ENCODE peak calls at places on chromosome 6, in nine cellular contexts. A, E, K, V, U, G, B, C and Q are unnamed samples.
A peak's percentile ranks its signal among the peaks of the same experiment; 100 is the strongest.

GRCh38 chr6:170596426-170596825 is 12.0 kb upstream of the PDCD2 start:
- DNase-seq in A (no peak), E (no peak), K (no peak), V (no peak), U (no peak), G (no peak), B (no peak), C (no peak), Q (no peak)

GRCh38 chr6:13883966-13884365 is 40.8 kb upstream of the RNF182 start:
- DNase-seq in A (no peak), E (no peak), K (no peak), V (no peak), U (no peak), G (no peak), B (no peak), C (no peak), Q (no peak)

GRCh38 chr6:105051941-105052471 is 95.1 kb downstream of the LIN28B start:
- DNase-seq in A (no peak), E (no peak), K (no peak), V (peak; percentile 56), U (no peak), G (no peak), B (peak; percentile 26), C (peak; percentile 50), Q (no peak)

GRCh38 chr6:3915076-3915791 is 66.1 kb downstream of the FAM50B start:
- DNase-seq in A (no peak), E (no peak), K (no peak), V (no peak), U (no peak), G (no peak), B (no peak), C (no peak), Q (no peak)

GRCh38 chr6:10403385-10404106 is 11.3 kb downstream of the TFAP2A start:
- DNase-seq in A (no peak), E (peak; percentile 6), K (no peak), V (peak; percentile 56), U (peak; percentile 67), G (peak; percentile 36), B (peak; percentile 92), C (peak; percentile 77), Q (no peak)

GRCh38 chr6:3669916-3670315 is 81.6 kb downstream of the PXDC1 start:
- DNase-seq in A (no peak), E (no peak), K (no peak), V (no peak), U (no peak), G (no peak), B (no peak), C (no peak), Q (no peak)

GRCh38 chr6:127302728-127303675 is 36.3 kb downstream of the RNF146 start:
- DNase-seq in A (no peak), E (peak; percentile 42), K (peak; percentile 45), V (peak; percentile 50), U (no peak), G (peak; percentile 65), B (peak; percentile 72), C (peak; percentile 72), Q (peak; percentile 16)

GRCh38 chr6:121826156-121826810 is 390.8 kb downstream of the GJA1 start:
- DNase-seq in A (no peak), E (no peak), K (no peak), V (peak; percentile 65), U (peak; percentile 51), G (peak; percentile 72), B (peak; percentile 95), C (peak; percentile 94), Q (no peak)

GRCh38 chr6:90940812-90941481 is 354.1 kb upstream of the MAP3K7 start:
- DNase-seq in A (no peak), E (peak; percentile 46), K (peak; percentile 67), V (peak; percentile 71), U (peak; percentile 5), G (peak; percentile 80), B (peak; percentile 61), C (peak; percentile 78), Q (no peak)

GRCh38 chr6:104473021-104473429 is 386.7 kb downstream of the HACE1 start:
- DNase-seq in A (no peak), E (no peak), K (no peak), V (no peak), U (no peak), G (no peak), B (no peak), C (no peak), Q (no peak)

GRCh38 chr6:3186974-3187382 is 29.6 kb upstream of the TUBB2A start:
- DNase-seq in A (no peak), E (no peak), K (no peak), V (no peak), U (no peak), G (no peak), B (no peak), C (no peak), Q (no peak)

GRCh38 chr6:6970851-6971250 is 136.9 kb upstream of the RREB1 start:
- DNase-seq in A (no peak), E (no peak), K (no peak), V (no peak), U (no peak), G (no peak), B (no peak), C (no peak), Q (no peak)

GRCh38 chr6:10429638-10430427 is 15.0 kb upstream of the TFAP2A start:
- DNase-seq in A (no peak), E (no peak), K (peak; percentile 63), V (peak; percentile 56), U (no peak), G (peak; percentile 58), B (peak; percentile 78), C (peak; percentile 66), Q (no peak)

GRCh38 chr6:168007592-168008338 is 10.3 kb downstream of the KIF25 start:
- DNase-seq in A (no peak), E (no peak), K (no peak), V (peak; percentile 100), U (peak; percentile 98), G (peak; percentile 99), B (peak; percentile 99), C (peak; percentile 99), Q (no peak)

GRCh38 chr6:124960757-124961467 is 1.3 kb upstream of the RNF217 start:
- DNase-seq in A (no peak), E (no peak), K (no peak), V (peak; percentile 32), U (no peak), G (no peak), B (peak; percentile 37), C (peak; percentile 19), Q (no peak)

GRCh38 chr6:7559196-7559595 is 17.7 kb downstream of the DSP start:
- DNase-seq in A (no peak), E (no peak), K (no peak), V (no peak), U (no peak), G (no peak), B (no peak), C (no peak), Q (no peak)

GRCh38 chr6:163943647-163944395 is 529.3 kb downstream of the QKI start:
- DNase-seq in A (peak; percentile 37), E (no peak), K (no peak), V (no peak), U (no peak), G (peak; percentile 48), B (no peak), C (peak; percentile 30), Q (peak; percentile 52)

GRCh38 chr6:124780621-124781020 is 181.6 kb upstream of the RNF217 start:
- DNase-seq in A (no peak), E (no peak), K (no peak), V (no peak), U (no peak), G (no peak), B (no peak), C (no peak), Q (no peak)

DNA sequence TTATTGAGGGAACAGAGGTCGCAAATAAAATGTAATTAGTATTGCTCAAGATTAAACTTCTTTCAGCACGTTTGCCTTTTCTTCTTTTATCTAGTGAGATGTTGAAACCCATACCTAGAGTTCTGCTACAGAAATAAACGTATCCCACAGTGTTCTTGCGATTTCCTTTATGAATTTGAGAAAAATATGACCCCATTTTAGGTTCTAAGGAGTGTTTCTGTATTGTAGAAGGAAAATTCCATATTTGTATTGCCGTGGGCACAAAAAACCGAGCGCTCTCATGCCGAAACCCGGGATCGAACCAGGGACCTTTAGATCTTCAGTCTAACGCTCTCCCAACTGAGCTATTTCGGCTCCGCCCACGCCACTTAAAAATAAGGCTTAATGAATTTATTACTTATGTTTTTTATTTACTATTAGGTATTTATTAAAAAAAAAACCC is 23.7 kb downstream of the ZNF311 start:
- DNase-seq in A (peak; percentile 53), E (no peak), K (no peak), V (peak; percentile 78), U (no peak), G (peak; percentile 80), B (peak; percentile 86), C (peak; percentile 80), Q (peak; percentile 74)
- TF ChIP-seq CTCF in A (no peak), E (no peak), K (no peak), V (no peak), U (no peak), G (no peak), B (no peak), C (no peak), Q (no peak)

GRCh38 chr6:140921366-140922226 is 1211.1 kb upstream of the GJE1 start:
- DNase-seq in A (no peak), E (peak; percentile 8), K (peak; percentile 19), V (peak; percentile 82), U (peak; percentile 52), G (peak; percentile 89), B (peak; percentile 87), C (peak; percentile 88), Q (peak; percentile 27)
- TF ChIP-seq CTCF in A (peak; percentile 69), E (peak; percentile 24), K (peak; percentile 39), V (peak; percentile 88), U (peak; percentile 65), G (peak; percentile 80), B (peak; percentile 83), C (peak; percentile 93), Q (no peak)

DNA sequence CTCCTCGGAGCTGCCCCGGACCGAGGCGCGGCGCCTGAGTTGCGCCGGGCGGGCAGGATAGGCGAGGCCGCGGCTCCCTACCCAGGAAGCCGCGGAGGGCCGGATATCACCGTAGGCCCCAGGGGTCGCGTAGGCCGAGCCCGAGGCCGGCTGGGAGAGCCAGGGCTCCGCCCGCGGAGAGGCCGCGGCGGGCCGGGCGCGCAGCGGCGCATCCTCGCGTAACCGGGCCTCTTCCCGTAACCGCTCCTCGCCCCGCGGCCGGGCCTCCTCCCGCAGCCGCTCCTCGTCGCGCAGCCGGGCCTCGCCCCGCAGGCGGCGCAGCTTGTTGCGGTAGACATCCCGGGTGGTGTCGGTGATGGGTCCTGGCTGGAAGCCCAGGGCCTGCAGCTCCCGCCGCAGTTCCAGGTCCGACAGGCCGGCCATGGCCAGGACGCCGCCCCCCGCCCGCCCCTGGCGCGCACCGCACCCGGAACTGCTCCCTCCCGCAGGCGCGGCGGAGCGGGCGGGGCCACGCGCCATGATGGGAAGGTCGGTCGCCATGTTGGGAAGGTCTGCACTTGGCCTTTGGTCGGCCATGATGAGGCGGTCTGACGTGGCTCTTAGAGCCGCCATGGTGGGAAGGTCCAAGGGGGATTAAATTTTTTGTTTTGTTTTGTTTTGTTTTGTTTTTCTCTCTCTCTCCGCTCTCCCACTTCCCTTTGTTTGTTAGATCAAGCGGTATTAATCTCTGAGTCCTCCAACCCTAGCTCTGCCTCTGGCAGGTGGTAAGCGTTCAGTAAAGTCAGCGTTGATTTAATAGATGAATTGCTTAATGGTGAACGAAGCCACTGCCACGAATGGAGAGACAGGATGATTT is at the start of gene LEMD2:
- DNase-seq in A (peak; percentile 96), E (peak; percentile 97), K (peak; percentile 98), V (peak; percentile 95), U (peak; percentile 47), G (peak; percentile 95), B (peak; percentile 93), C (peak; percentile 96), Q (peak; percentile 91)
- TF ChIP-seq CTCF in A (no peak), E (no peak), K (no peak), V (no peak), U (no peak), G (no peak), B (no peak), C (no peak), Q (no peak)

GRCh38 chr6:33958208-33958862 is 154.5 kb upstream of the MLN start:
- DNase-seq in A (no peak), E (no peak), K (no peak), V (peak; percentile 4), U (no peak), G (no peak), B (no peak), C (no peak), Q (peak; percentile 35)
- TF ChIP-seq CTCF in A (no peak), E (peak; percentile 26), K (no peak), V (peak; percentile 18), U (peak; percentile 9), G (no peak), B (peak; percentile 7), C (peak; percentile 14), Q (peak; percentile 30)